ENCODE peak calls at places on chromosomes 1 and 21, in five cellular contexts. Q, N, Y, X and B are unnamed samples.

GRCh38 chr21:43703068-43703880 is 15.7 kb upstream of the PDXK start:
- DNase-seq in Q (peak; percentile 91), X (peak; percentile 26), N (no peak), Y (no peak), B (peak; percentile 15)

GRCh38 chr1:112460672-112461071 is 48.1 kb upstream of the WNT2B start:
- DNase-seq in N (no peak), Y (no peak), Q (no peak), X (no peak), B (no peak)

GRCh38 chr1:232704694-232705680 is 75.1 kb upstream of the SIPA1L2 start:
- DNase-seq in Q (peak; percentile 89), N (peak; percentile 9), X (no peak), Y (no peak), B (no peak)

GRCh38 chr1:39901486-39902120 is at the start of gene MYCL:
- DNase-seq in Y (peak; percentile 73), X (peak; percentile 81), N (peak; percentile 92), Q (peak; percentile 76), B (peak; percentile 87)

GRCh38 chr1:241470908-241471610 is 48.5 kb downstream of the FH start:
- DNase-seq in X (peak; percentile 72), N (no peak), Q (no peak), Y (no peak), B (no peak)

GRCh38 chr1:161092621-161093028 is 3.3 kb upstream of the NECTIN4 start:
- DNase-seq in X (no peak), Q (peak; percentile 49), N (no peak), Y (peak; percentile 60), B (no peak)

GRCh38 chr1:38173157-38173831 is 126.7 kb upstream of the POU3F1 start:
- DNase-seq in Q (peak; percentile 2), X (no peak), N (no peak), Y (no peak), B (no peak)

GRCh38 chr1:101187287-101187686 is 49.5 kb upstream of the S1PR1 start:
- DNase-seq in Q (no peak), X (no peak), N (no peak), Y (no peak), B (no peak)

GRCh38 chr1:31689394-31689793 is 14.4 kb downstream of the COL16A1 start:
- DNase-seq in N (no peak), Y (no peak), Q (no peak), X (no peak), B (no peak)

DNA sequence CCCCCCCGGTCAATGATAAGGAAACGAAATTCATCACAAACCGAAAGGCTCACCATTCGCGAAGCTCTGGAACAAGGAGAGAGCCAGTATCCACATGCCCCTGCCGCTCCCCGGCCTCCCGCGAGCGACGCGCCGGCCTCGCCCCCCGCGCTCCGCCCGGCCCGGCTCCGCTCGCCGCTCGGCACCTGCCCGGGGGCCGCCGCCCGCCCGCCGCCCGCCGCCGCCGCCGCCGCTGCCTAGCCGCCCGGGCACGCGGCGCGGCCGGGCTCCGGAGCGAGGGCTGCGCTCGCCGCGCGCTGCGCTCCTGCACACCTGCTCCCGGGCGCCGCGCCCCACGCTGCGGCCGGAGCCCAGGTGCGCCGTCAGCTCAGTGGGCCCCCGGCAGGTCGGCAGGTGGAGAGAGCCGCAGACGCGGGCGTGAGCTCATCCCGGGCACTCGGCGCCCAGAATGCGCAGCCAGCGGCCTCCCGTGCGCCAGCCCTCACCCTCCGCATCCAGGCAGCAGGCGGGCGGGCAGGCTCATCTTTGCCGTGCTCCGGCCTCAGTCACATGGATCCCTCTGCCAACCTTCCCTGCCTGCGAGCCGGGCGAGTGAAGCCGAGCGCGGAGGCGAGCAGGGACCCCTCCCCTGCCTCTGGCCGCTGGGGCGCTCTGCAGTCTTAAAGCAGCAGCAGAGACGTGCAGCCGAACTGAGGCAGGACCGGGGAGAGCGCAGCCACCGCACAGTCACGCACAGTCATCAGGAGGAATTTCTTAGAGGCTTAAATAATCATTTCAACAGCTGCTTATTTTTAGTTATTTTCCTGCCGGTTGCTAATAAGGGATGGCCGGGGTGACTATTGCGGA is at the start of gene DSCAM:
- DNase-seq in N (peak; percentile 3), X (peak; percentile 27), Q (no peak), Y (no peak), B (no peak)
- H3K4me3 ChIP-seq in N (no peak within 1 kb of the TSS), X (peak within 1 kb of the TSS; percentile 57), Q (no peak within 1 kb of the TSS), Y (no peak within 1 kb of the TSS), B (no peak within 1 kb of the TSS)

GRCh38 chr1:7261490-7261889 is 476.2 kb downstream of the CAMTA1 start:
- DNase-seq in X (no peak), Q (no peak), N (no peak), Y (no peak), B (no peak)
- H3K4me3 ChIP-seq in X (no peak overlapping the region), Q (no peak overlapping the region), N (no peak overlapping the region), Y (no peak overlapping the region), B (no peak overlapping the region)

GRCh38 chr1:117607471-117607870 is 1.6 kb downstream of the TENT5C start:
- DNase-seq in Q (peak; percentile 93), Y (no peak), X (no peak), N (peak; percentile 29), B (no peak)
- H3K4me3 ChIP-seq in Q (peak overlapping the region; percentile 82), Y (peak overlapping the region; percentile 77), X (peak overlapping the region; percentile 78), N (peak overlapping the region; percentile 78), B (no peak overlapping the region)

GRCh38 chr1:91546876-91547275 is 46.2 kb downstream of the CDC7 start:
- DNase-seq in Q (no peak), X (no peak), N (no peak), Y (no peak), B (no peak)

GRCh38 chr1:91548382-91549040 is 47.9 kb downstream of the CDC7 start:
- DNase-seq in X (no peak), N (no peak), Y (no peak), Q (no peak), B (no peak)

GRCh38 chr1:91550961-91551360 is 50.3 kb downstream of the CDC7 start:
- DNase-seq in Y (no peak), X (no peak), N (no peak), Q (no peak), B (no peak)

GRCh38 chr1:91552091-91552490 is 51.4 kb downstream of the CDC7 start:
- DNase-seq in X (no peak), Q (no peak), N (no peak), Y (no peak), B (no peak)

DNA sequence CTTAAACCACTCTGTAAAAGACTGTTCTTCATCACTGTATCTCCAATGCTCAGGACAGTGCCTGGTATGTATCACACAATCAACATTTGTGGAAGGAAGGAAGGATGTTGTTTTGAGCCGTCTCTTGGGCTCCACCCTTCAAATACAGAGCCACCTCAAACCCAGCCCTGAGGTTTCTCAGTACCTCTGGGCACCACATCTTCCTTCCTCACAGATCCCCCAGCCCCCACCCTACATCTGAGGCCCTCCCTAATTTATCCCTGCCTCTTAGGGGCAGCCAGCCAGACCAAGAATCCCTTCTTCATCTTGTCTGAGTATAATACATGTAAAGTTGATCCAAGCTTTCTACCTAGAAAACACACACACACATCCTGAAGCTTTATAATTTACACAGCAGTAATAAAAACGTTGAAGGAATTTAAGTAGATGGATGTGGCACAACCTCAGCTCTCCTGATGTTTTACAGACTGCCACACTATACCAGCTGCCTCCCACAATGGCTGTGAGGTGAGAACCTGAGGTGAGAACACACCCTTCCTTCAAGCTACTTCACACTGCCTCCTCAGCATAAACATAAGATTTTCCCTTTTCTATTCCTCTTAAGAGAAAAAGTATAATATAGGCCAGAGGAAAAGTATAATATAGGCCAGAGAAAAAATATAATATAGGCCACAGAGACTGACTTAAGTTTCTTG is 48.5 kb downstream of the CDC7 start:
- DNase-seq in N (no peak), Y (no peak), X (no peak), Q (no peak), B (no peak)
- H3K4me3 ChIP-seq in N (no peak overlapping the region), Y (no peak overlapping the region), X (no peak overlapping the region), Q (no peak overlapping the region), B (no peak overlapping the region)

GRCh38 chr1:187716160-187716559 is 887.4 kb downstream of the PLA2G4A start:
- DNase-seq in Q (no peak), N (no peak), X (no peak), Y (no peak), B (no peak)

GRCh38 chr1:187721216-187721615 is 892.5 kb downstream of the PLA2G4A start:
- DNase-seq in N (no peak), X (no peak), Y (no peak), Q (no peak), B (no peak)

GRCh38 chr1:187714501-187714900 is 885.8 kb downstream of the PLA2G4A start:
- DNase-seq in Q (no peak), X (no peak), Y (no peak), N (no peak), B (no peak)

GRCh38 chr1:187718527-187718926 is 889.8 kb downstream of the PLA2G4A start:
- DNase-seq in Y (no peak), N (no peak), X (no peak), Q (no peak), B (no peak)

DNA sequence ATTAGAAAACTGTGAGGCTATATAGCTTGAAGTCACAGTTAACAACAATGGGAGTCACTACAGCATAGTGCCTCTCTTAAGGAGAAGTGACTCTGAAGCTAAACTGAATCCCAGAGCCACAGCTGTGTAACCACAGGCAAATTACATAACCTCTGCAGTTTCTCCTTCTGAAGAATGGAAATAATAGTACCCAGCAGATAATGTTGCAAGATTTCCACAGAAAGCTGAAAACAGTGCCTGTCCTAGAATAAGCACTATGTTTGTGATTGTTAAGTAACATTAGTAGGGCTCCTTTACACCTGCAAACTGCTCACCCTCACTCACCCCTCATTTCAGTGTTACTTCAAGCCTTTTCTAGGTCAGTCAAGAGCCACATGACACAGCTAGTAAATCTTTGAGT is 886.7 kb downstream of the PLA2G4A start:
- DNase-seq in N (no peak), X (no peak), Q (peak; percentile 46), Y (no peak), B (no peak)
- H3K4me3 ChIP-seq in N (no peak overlapping the region), X (no peak overlapping the region), Q (no peak overlapping the region), Y (no peak overlapping the region), B (no peak overlapping the region)

GRCh38 chr21:15682182-15682895 is 47.4 kb upstream of the USP25 start:
- DNase-seq in Y (no peak), X (no peak), Q (peak; percentile 90), N (no peak), B (no peak)
- H3K4me3 ChIP-seq in Y (no peak overlapping the region), X (no peak overlapping the region), Q (peak overlapping the region; percentile 39), N (no peak overlapping the region), B (no peak overlapping the region)

GRCh38 chr1:10940451-10940804 is 72.0 kb upstream of the TARDBP start:
- DNase-seq in Q (no peak), X (no peak), N (no peak), Y (no peak), B (no peak)

GRCh38 chr1:10942542-10942912 is 69.9 kb upstream of the TARDBP start:
- DNase-seq in Y (no peak), X (no peak), Q (no peak), N (no peak), B (no peak)

GRCh38 chr1:10943041-10943440 is 69.4 kb upstream of the TARDBP start:
- DNase-seq in N (no peak), Q (no peak), Y (no peak), X (no peak), B (no peak)

GRCh38 chr1:10940838-10941237 is 71.6 kb upstream of the TARDBP start:
- DNase-seq in N (no peak), Y (no peak), X (no peak), Q (no peak), B (no peak)

DNA sequence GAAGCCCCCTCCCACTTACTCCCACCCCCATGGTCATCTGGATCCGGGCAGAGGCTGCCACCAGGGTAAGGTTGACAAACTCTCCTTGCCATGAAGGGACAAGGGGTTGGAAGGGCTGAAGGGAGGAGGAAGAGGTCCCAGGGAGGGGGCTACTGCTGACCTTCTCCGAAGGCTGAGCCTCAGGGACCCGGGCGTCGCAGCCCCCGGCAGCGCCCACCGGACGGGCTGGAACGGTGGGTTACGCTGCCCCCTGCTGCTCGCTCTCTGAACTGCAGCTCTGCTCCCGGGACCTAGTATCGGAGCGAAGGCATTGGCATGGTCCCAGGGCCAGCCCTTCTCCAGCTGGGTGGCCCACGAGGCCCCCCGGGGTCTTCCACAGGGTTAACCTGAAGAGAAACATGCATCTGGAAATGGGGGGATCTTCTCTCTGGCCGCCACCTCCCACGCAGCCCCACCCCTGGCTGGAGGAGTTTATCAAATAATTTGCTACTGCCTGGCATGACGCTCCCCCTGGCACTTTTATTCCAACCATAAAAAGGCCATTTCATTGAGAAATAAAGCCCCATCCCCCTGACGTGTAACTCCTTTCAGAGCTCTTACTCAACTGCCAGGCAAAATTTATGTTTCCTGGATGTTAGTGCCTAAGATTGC is 70.4 kb upstream of the TARDBP start:
- DNase-seq in Q (peak; percentile 60), Y (no peak), X (no peak), N (peak; percentile 56), B (peak; percentile 14)
- H3K4me3 ChIP-seq in Q (no peak overlapping the region), Y (no peak overlapping the region), X (peak overlapping the region; percentile 16), N (no peak overlapping the region), B (no peak overlapping the region)